ENCODE peak calls at places on chromosomes 12 and 14, in nine cellular contexts. Q is HepG2; Y is breast epithelium; W is esophagus squamous epithelium; P is Peyer's patch; H is GM23248; C is mucosa of descending colon; X is CD8-positive, alpha-beta T cell; F is aorta. I is an unnamed sample.

GRCh38 chr12:87369161-87369560 is 660.0 kb downstream of the C12orf50 start:
- DNase-seq in Y (no peak), H (no peak), C (no peak), W (no peak), Q (no peak), P (no peak), X (no peak), F (no peak), I (no peak)

GRCh38 chr12:80226576-80226975 is 127.2 kb downstream of the OTOGL start:
- DNase-seq in C (no peak), W (no peak), H (peak; percentile 69), P (no peak), Q (no peak), Y (no peak), F (no peak), X (no peak), I (no peak)

GRCh38 chr14:51147183-51147582 is 52.3 kb upstream of the TRIM9 start:
- DNase-seq in H (peak; percentile 21), C (no peak), X (no peak), Y (no peak), F (no peak), W (no peak), P (no peak), Q (peak; percentile 6), I (no peak)

GRCh38 chr14:100871234-100872186 is 32.0 kb downstream of the RTL1 start:
- DNase-seq in H (peak; percentile 82), P (no peak), W (no peak), X (no peak), F (peak; percentile 48), Y (peak; percentile 37), Q (peak; percentile 22), C (no peak), I (no peak)

GRCh38 chr14:51552275-51552674 is 99.4 kb upstream of the FRMD6 start:
- DNase-seq in H (no peak), X (no peak), C (no peak), Q (no peak), W (no peak), Y (no peak), F (no peak), P (no peak), I (no peak)

GRCh38 chr12:563250-563781 is 99.9 kb downstream of the NINJ2 start:
- DNase-seq in H (no peak), X (peak; percentile 60), Q (no peak), P (peak; percentile 74), Y (no peak), W (no peak), C (peak; percentile 72), F (no peak), I (peak; percentile 38)

GRCh38 chr14:87643005-87643404 is 350.0 kb downstream of the GALC start:
- DNase-seq in Q (no peak), X (no peak), Y (no peak), P (no peak), W (no peak), F (no peak), H (peak; percentile 10), C (no peak), I (no peak)

GRCh38 chr14:76486251-76486743 is 110.4 kb downstream of the ESRRB start:
- DNase-seq in W (no peak), X (no peak), Q (no peak), P (no peak), Y (no peak), F (no peak), C (no peak), H (no peak), I (no peak)

GRCh38 chr14:65949711-65950516 is 536.3 kb upstream of the CCDC196 start:
- DNase-seq in Q (peak; percentile 29), F (no peak), P (peak; percentile 67), X (no peak), C (no peak), Y (peak; percentile 69), W (no peak), H (peak; percentile 46), I (no peak)

GRCh38 chr14:85533821-85534271 is 3.9 kb downstream of the FLRT2 start:
- DNase-seq in Y (peak; percentile 52), C (peak; percentile 42), X (no peak), P (no peak), H (peak; percentile 63), W (no peak), F (peak; percentile 75), Q (no peak), I (no peak)

GRCh38 chr12:57504033-57504432 is 16.2 kb downstream of the MARS1 start:
- DNase-seq in W (no peak), Y (no peak), C (no peak), H (no peak), F (no peak), X (no peak), P (no peak), Q (no peak), I (no peak)

GRCh38 chr12:83763425-83763824 is 1076.7 kb downstream of the TMTC2 start:
- DNase-seq in X (no peak), H (no peak), W (no peak), C (no peak), F (no peak), Q (no peak), P (no peak), Y (no peak), I (no peak)

GRCh38 chr12:93790472-93791152 is 113.4 kb downstream of the CRADD start:
- DNase-seq in F (no peak), P (no peak), X (peak; percentile 34), H (peak; percentile 72), Y (no peak), C (no peak), W (no peak), Q (no peak), I (no peak)

GRCh38 chr12:54417712-54418440 is 1.2 kb downstream of the ITGA5 start:
- DNase-seq in Y (no peak), H (peak; percentile 53), C (no peak), Q (no peak), X (no peak), P (peak; percentile 61), W (no peak), F (no peak), I (no peak)

GRCh38 chr14:93648440-93649168 is 139.7 kb downstream of the PRIMA1 start:
- DNase-seq in C (no peak), X (no peak), F (no peak), Y (no peak), W (no peak), H (peak; percentile 10), Q (peak; percentile 28), P (no peak), I (no peak)

GRCh38 chr14:74702293-74702692 is 10.6 kb downstream of the AREL1 start:
- DNase-seq in Q (no peak), C (no peak), F (no peak), X (no peak), P (no peak), H (no peak), W (no peak), Y (no peak), I (no peak)

GRCh38 chr12:108635201-108635996 is 1.7 kb upstream of the SELPLG start:
- DNase-seq in P (peak; percentile 89), X (no peak), Q (no peak), C (no peak), Y (no peak), F (peak; percentile 57), W (no peak), H (no peak), I (no peak)

GRCh38 chr12:98885778-98886177 is 240.7 kb downstream of the APAF1 start:
- DNase-seq in C (no peak), Q (no peak), X (no peak), W (no peak), H (no peak), F (no peak), P (no peak), Y (no peak), I (no peak)

DNA sequence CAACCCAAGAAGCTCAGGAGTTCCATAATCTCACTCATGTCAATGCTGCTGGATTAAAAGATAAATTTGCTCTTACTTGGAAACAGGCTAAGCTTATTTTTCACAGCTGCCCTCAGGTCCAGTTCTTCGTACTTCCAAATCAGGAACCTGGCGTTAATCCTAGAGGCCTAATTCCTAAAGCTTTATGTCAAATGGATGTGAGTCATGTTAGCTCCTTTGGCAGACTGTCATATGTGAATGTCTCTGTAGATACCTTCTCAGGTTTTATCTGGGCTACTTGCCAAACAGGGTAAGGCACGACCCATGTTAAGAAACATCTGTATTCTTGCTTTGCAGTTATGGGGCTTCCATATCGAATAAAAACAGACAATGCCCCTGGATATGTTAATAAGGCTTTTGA is 504.6 kb downstream of the ALG10 start:
- DNase-seq in H (peak; percentile 0), Q (no peak), W (no peak), C (no peak), X (no peak), F (no peak), P (no peak), Y (no peak), I (no peak)
- H3K9me3 ChIP-seq in H (no peaks in the 10 kb centered on the region), Q (peaks cover 96% of the 10 kb centered on the region), W (no peaks in the 10 kb centered on the region), C (peaks cover 71% of the 10 kb centered on the region), X (no peaks in the 10 kb centered on the region), F (peaks cover 5% of the 10 kb centered on the region), P (no peaks in the 10 kb centered on the region), Y (peaks cover 8% of the 10 kb centered on the region), I (peaks cover 4% of the 10 kb centered on the region)

DNA sequence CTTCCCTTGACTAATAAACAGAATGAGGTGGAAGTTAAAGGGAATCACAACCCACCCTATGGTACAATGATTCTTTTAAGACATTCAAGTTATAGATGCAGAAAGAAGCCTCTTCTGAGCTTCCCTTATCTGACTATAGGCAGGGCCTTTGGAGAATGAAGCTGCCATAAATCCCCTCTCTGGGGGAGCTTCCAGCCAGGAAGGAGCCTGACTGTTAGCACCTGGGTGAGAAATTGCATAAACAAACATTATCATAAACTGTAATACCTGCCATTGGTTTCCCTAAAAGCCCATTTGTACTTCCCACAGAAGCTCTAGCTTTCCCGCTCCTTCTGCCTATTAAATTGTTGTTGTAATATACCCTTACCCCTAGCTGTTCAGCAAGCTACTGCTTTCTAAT is 81.3 kb upstream of the RESF1 start:
- DNase-seq in Q (no peak), C (no peak), F (no peak), H (no peak), X (no peak), Y (no peak), W (no peak), P (no peak), I (no peak)
- H3K9me3 ChIP-seq in Q (no peaks in the 10 kb centered on the region), C (peaks cover 1% of the 10 kb centered on the region), F (no peaks in the 10 kb centered on the region), H (no peaks in the 10 kb centered on the region), X (no peaks in the 10 kb centered on the region), Y (no peaks in the 10 kb centered on the region), W (peaks cover 3% of the 10 kb centered on the region), P (no peaks in the 10 kb centered on the region), I (no peaks in the 10 kb centered on the region)

GRCh38 chr14:23708343-23708742 is 72.2 kb downstream of the DHRS2 start:
- DNase-seq in P (no peak), W (no peak), F (no peak), Q (no peak), Y (no peak), X (no peak), H (no peak), C (no peak), I (no peak)
- H3K9me3 ChIP-seq in P (no peaks in the 10 kb centered on the region), W (peaks cover 10% of the 10 kb centered on the region), F (no peaks in the 10 kb centered on the region), Q (peaks cover 57% of the 10 kb centered on the region), Y (no peaks in the 10 kb centered on the region), X (no peaks in the 10 kb centered on the region), H (no peaks in the 10 kb centered on the region), C (peaks cover 26% of the 10 kb centered on the region), I (no peaks in the 10 kb centered on the region)

DNA sequence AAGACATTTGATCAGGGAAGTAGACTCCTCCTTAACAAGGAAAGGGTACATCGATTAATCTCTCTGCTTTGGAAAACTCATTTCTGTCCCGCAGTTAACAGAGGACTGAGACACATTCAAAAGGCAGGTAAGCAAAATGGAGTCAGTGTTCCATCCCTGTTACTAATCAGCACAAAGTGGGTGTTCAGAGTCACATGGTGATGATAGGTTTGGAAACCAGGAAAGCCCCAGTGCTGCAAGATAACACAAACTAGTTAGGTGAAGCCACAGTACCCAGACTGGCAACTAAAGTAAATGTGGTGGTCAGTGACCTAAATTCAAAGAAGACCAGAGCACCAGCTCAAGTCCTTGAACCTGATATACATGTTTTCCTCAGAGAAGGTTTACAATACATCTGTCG is 1.8 kb downstream of the OR4K17 start:
- DNase-seq in C (no peak), W (no peak), P (no peak), H (no peak), X (no peak), F (no peak), Y (no peak), Q (no peak), I (no peak)
- H3K9me3 ChIP-seq in C (peaks cover 23% of the 10 kb centered on the region), W (no peaks in the 10 kb centered on the region), P (no peaks in the 10 kb centered on the region), H (peaks cover 4% of the 10 kb centered on the region), X (no peaks in the 10 kb centered on the region), F (no peaks in the 10 kb centered on the region), Y (no peaks in the 10 kb centered on the region), Q (no peaks in the 10 kb centered on the region), I (no peaks in the 10 kb centered on the region)

I was measured in T-helper 17 cell.